ENCODE peak calls at places on chromosomes 16 and 17, in seven cellular contexts. D, A, G, H, J, F and Y are unnamed samples. For H3K27me3, the result is how much of the 10 kb centered on the place peaks cover.

GRCh38 chr16:7231762-7232161 is 100.9 kb upstream of the RBFOX1 start:
- DNase-seq in D (no peak), A (no peak), G (no peak), H (no peak), J (no peak), F (no peak), Y (no peak)

GRCh38 chr17:60223456-60223855 is 73.7 kb downstream of the CA4 start:
- DNase-seq in D (no peak), A (no peak), G (no peak), H (no peak), J (no peak), F (no peak), Y (no peak)

GRCh38 chr17:79558573-79558900 is 52.3 kb downstream of the RBFOX3 start:
- DNase-seq in D (no peak), A (no peak), G (no peak), H (no peak), J (no peak), F (no peak), Y (no peak)

GRCh38 chr16:70158261-70158939 is 15.2 kb upstream of the CLEC18C start:
- DNase-seq in D (no peak), A (no peak), G (no peak), H (peak), J (no peak), F (no peak), Y (peak)

GRCh38 chr17:36578671-36579070 is 13.0 kb upstream of the DHRS11 start:
- DNase-seq in D (no peak), A (peak), G (peak), H (no peak), J (no peak), F (no peak), Y (no peak)

GRCh38 chr16:79843631-79844043 is 243.1 kb upstream of the MAF start:
- DNase-seq in D (no peak), A (no peak), G (no peak), H (no peak), J (no peak), F (no peak), Y (no peak)

GRCh38 chr17:38871247-38871991 is 1.6 kb downstream of the LASP1 start:
- DNase-seq in D (peak), A (peak), G (peak), H (no peak), J (peak), F (no peak), Y (peak)

GRCh38 chr17:74392848-74393247 is 25.5 kb downstream of the GPR142 start:
- DNase-seq in D (no peak), A (no peak), G (no peak), H (no peak), J (no peak), F (no peak), Y (peak)

GRCh38 chr17:61837175-61838051 is 25.9 kb downstream of the BRIP1 start:
- DNase-seq in D (peak), A (peak), G (peak), H (peak), J (peak), F (peak), Y (peak)

GRCh38 chr17:32964541-32964940 is 27.1 kb upstream of the SPACA3 start:
- DNase-seq in D (no peak), A (no peak), G (no peak), H (no peak), J (no peak), F (no peak), Y (no peak)

GRCh38 chr16:11602321-11602720 is 15.6 kb upstream of the LITAF start:
- DNase-seq in D (no peak), A (no peak), G (no peak), H (no peak), J (no peak), F (no peak), Y (no peak)

GRCh38 chr17:64694207-64694606 is 32.1 kb upstream of the SMURF2 start:
- DNase-seq in D (no peak), A (peak), G (peak), H (no peak), J (no peak), F (peak), Y (no peak)

GRCh38 chr16:26985100-26986065 is 81.3 kb upstream of the C16orf82 start:
- DNase-seq in D (no peak), A (no peak), G (no peak), H (no peak), J (no peak), F (no peak), Y (peak)

GRCh38 chr16:50928065-50928464 is 186.2 kb downstream of the CYLD start:
- DNase-seq in D (no peak), A (no peak), G (no peak), H (no peak), J (no peak), F (no peak), Y (no peak)

GRCh38 chr16:68644715-68645493 is at the start of gene CDH3:
- DNase-seq in D (no peak), A (peak), G (no peak), H (peak), J (peak), F (peak), Y (peak)

GRCh38 chr17:73938706-73939105 is 264.8 kb upstream of the RPL38 start:
- DNase-seq in D (no peak), A (no peak), G (no peak), H (no peak), J (no peak), F (no peak), Y (peak)

GRCh38 chr16:51382215-51382614 is 231.1 kb upstream of the SALL1 start:
- DNase-seq in D (no peak), A (no peak), G (no peak), H (no peak), J (no peak), F (no peak), Y (no peak)

GRCh38 chr16:85293899-85294642 is 181.8 kb upstream of the CIBAR2 start:
- DNase-seq in D (no peak), A (no peak), G (no peak), H (no peak), J (no peak), F (no peak), Y (no peak)

GRCh38 chr17:9432867-9433495 is 142.6 kb downstream of the STX8 start:
- DNase-seq in D (peak), A (peak), G (peak), H (no peak), J (no peak), F (no peak), Y (peak)

GRCh38 chr17:43324205-43324893 is 74.4 kb upstream of the ARL4D start:
- DNase-seq in D (peak), A (no peak), G (no peak), H (no peak), J (peak), F (no peak), Y (peak)

GRCh38 chr17:4625181-4625601 is 16.3 kb downstream of the ALOX15 start:
- DNase-seq in D (no peak), A (peak), G (peak), H (no peak), J (no peak), F (no peak), Y (no peak)

GRCh38 chr16:21994856-21995465 is 6.0 kb downstream of the PDZD9 start:
- DNase-seq in D (no peak), A (no peak), G (no peak), H (no peak), J (no peak), F (no peak), Y (no peak)

GRCh38 chr17:38741853-38742421 is 6.2 kb downstream of the PCGF2 start:
- DNase-seq in D (no peak), A (peak), G (no peak), H (peak), J (no peak), F (no peak), Y (no peak)

GRCh38 chr17:30366536-30366935 is 12.2 kb upstream of the CPD start:
- DNase-seq in D (no peak), A (no peak), G (no peak), H (no peak), J (no peak), F (no peak), Y (no peak)

GRCh38 chr17:32123782-32124181 is 18.5 kb upstream of the RHOT1 start:
- DNase-seq in D (no peak), A (no peak), G (peak), H (no peak), J (no peak), F (no peak), Y (no peak)

GRCh38 chr17:63832455-63832854 is 5.0 kb upstream of the FTSJ3 start:
- DNase-seq in D (no peak), A (no peak), G (no peak), H (no peak), J (no peak), F (no peak), Y (no peak)

GRCh38 chr16:12462690-12463646 is 340.7 kb downstream of the CPPED1 start:
- DNase-seq in D (no peak), A (peak), G (peak), H (no peak), J (no peak), F (no peak), Y (no peak)

GRCh38 chr17:57482657-57483056 is 226.3 kb downstream of the MSI2 start:
- DNase-seq in D (no peak), A (peak), G (peak), H (no peak), J (no peak), F (no peak), Y (no peak)

GRCh38 chr17:38919316-38920078 is 5.9 kb upstream of the LASP1NB start:
- DNase-seq in D (no peak), A (no peak), G (no peak), H (no peak), J (no peak), F (no peak), Y (peak)

GRCh38 chr16:79601092-79601977 is 798 bp upstream of the MAF start:
- DNase-seq in D (peak), A (peak), G (no peak), H (peak), J (peak), F (no peak), Y (peak)

GRCh38 chr16:28181557-28181914 is 30.2 kb downstream of the XPO6 start:
- DNase-seq in D (no peak), A (peak), G (peak), H (no peak), J (no peak), F (peak), Y (peak)

GRCh38 chr16:70697601-70698170 is 11.8 kb upstream of the MTSS2 start:
- DNase-seq in D (no peak), A (peak), G (no peak), H (no peak), J (no peak), F (no peak), Y (no peak)

GRCh38 chr16:53530046-53530445 is 27.0 kb upstream of the AKTIP start:
- DNase-seq in D (no peak), A (no peak), G (no peak), H (peak), J (no peak), F (no peak), Y (no peak)

GRCh38 chr17:62892870-62893338 is 73.1 kb upstream of the TANC2 start:
- DNase-seq in D (no peak), A (peak), G (peak), H (no peak), J (no peak), F (no peak), Y (peak)

GRCh38 chr16:86639354-86639753 is 61.0 kb downstream of the FOXL1 start:
- DNase-seq in D (no peak), A (no peak), G (no peak), H (no peak), J (no peak), F (no peak), Y (no peak)

GRCh38 chr16:86640265-86640843 is 62.0 kb downstream of the FOXL1 start:
- DNase-seq in D (no peak), A (no peak), G (no peak), H (no peak), J (no peak), F (no peak), Y (no peak)

GRCh38 chr16:86637744-86638143 is 59.4 kb downstream of the FOXL1 start:
- DNase-seq in D (no peak), A (no peak), G (no peak), H (no peak), J (no peak), F (no peak), Y (no peak)

GRCh38 chr16:86635926-86636325 is 57.6 kb downstream of the FOXL1 start:
- DNase-seq in D (no peak), A (no peak), G (no peak), H (no peak), J (no peak), F (no peak), Y (no peak)

DNA sequence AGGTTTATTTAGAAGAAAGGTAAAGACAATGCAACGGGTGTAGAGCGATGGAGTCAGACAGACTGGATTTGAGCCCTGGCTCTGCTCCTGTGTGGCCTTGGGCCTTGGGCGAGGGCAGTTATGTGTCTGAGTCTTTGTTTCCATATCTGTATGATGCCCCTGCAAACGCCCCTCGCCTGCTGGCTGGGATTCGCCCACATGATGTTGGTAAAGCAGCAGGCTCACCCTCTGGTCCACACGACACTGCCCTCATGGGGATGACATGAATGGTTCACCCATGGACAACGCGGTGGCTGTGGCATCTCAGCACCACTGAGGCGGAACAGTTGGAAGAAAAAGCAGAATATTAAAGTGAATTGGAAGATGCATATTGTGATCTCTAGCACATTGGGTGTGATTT is 60.3 kb downstream of the FOXL1 start:
- DNase-seq in D (no peak), A (no peak), G (no peak), H (no peak), J (no peak), F (no peak), Y (no peak)
- H3K9ac ChIP-seq in D (no peak), A (no peak), G (no peak), H (no peak), J (no peak), F (no peak), Y (no peak)

DNA sequence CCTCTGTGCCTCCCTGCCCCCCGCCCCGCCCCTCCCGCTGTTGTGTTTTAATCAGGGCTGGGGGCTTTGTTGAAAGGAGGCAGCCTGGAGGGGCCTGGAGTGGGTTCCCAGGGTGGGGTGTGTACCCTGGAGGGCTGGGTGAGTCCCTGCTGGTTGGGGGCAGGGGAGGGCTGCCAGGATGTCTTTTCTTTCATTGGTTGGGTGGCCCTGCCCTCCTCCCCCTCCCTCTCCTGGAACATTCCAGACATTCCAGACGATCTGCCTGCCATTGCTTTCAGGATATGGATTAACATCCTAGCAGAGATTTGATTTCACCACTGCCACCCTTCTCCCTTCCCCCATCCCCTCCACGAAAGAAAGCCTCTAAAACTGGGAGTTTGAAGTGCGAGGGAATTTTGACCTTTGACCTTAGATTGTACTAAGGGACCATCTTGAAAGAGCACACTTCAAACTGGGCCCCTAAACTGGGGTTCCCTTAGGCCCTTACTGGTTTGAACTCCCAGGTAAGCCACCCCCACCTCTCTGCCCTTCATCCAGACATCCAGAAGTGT is 25.3 kb downstream of the IGF2BP1 start:
- DNase-seq in D (no peak), A (no peak), G (peak), H (no peak), J (peak), F (no peak), Y (peak)
- H3K27ac ChIP-seq in D (no peak), A (peak), G (peak), H (no peak), J (peak), F (no peak), Y (peak)

DNA sequence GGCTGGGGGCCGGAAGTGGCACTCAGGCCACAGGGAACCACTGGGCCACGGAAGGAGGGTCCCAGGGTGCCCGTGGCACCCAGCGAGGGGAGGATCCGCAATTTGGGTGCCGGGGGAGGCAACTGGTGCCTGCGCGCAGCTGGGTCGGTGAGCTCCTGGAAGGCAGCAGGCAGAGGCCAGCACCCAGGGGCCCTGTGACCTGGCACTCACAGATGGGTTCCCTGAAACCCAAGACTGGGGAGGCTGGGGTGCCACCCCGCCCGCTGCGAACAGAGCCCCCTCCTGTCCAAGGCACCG is 663 bp downstream of the SSTR5 start:
- DNase-seq in D (no peak), A (no peak), G (no peak), H (no peak), J (no peak), F (no peak), Y (no peak)
- H3K27me3 ChIP-seq in D (half or more), A (under half), G (half or more), H (half or more), J (half or more), F (under half), Y (under half)

DNA sequence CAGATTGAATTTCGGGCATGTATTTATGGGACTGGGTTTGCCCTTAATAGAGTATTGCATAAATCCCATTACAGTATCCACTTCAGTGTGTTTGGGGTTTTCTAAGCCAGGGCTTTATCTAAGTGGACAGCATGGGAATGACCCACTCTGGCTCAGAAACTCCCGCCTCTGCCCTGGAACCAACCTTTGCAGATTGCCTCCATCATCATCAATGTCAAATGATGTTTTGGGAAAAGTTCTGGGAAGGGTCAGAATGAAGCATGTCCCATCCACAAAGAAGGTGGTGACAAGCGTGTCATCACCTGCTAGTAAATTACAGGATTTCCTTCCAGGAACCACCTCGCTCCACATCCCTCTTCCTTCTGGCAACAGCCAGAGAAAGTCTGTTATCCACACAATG is 36.8 kb downstream of the XYLT1 start:
- DNase-seq in D (no peak), A (no peak), G (no peak), H (no peak), J (no peak), F (no peak), Y (no peak)
- H3K9ac ChIP-seq in D (no peak), A (no peak), G (no peak), H (no peak), J (no peak), F (no peak), Y (no peak)

GRCh38 chr17:66441012-66441703 is 138.7 kb downstream of the PRKCA start:
- DNase-seq in D (peak), A (peak), G (no peak), H (no peak), J (no peak), F (no peak), Y (no peak)
- H3K27ac ChIP-seq in D (peak), A (no peak), G (no peak), H (no peak), J (no peak), F (no peak), Y (no peak)

GRCh38 chr16:49281481-49281842 is at the start of gene CBLN1:
- DNase-seq in D (no peak), A (no peak), G (no peak), H (no peak), J (no peak), F (no peak), Y (no peak)
- H3K27me3 ChIP-seq in D (under half), A (half or more), G (half or more), H (under half), J (half or more), F (under half), Y (half or more)

GRCh38 chr16:2210386-2211365 is at the start of gene BRICD5:
- DNase-seq in D (no peak), A (no peak), G (peak), H (no peak), J (no peak), F (no peak), Y (peak)

GRCh38 chr16:2214721-2214970 is at the start of gene PGP:
- DNase-seq in D (no peak), A (no peak), G (no peak), H (no peak), J (no peak), F (no peak), Y (no peak)

GRCh38 chr16:2213817-2214720 is 571 bp downstream of the PGP start:
- DNase-seq in D (no peak), A (peak), G (no peak), H (peak), J (peak), F (no peak), Y (no peak)

GRCh38 chr16:2211923-2212347 is 1.3 kb upstream of the BRICD5 start:
- DNase-seq in D (no peak), A (no peak), G (no peak), H (no peak), J (no peak), F (no peak), Y (no peak)

GRCh38 chr16:2212362-2213324 is 2.0 kb upstream of the BRICD5 start:
- DNase-seq in D (no peak), A (no peak), G (no peak), H (no peak), J (no peak), F (no peak), Y (no peak)
- H3K9ac ChIP-seq in D (peak), A (peak), G (peak), H (peak), J (peak), F (peak), Y (peak)

GRCh38 chr17:77160032-77160876 is 19.5 kb downstream of the SEC14L1 start:
- DNase-seq in D (no peak), A (no peak), G (no peak), H (no peak), J (no peak), F (no peak), Y (no peak)
- H3K27ac ChIP-seq in D (peak), A (no peak), G (no peak), H (peak), J (peak), F (no peak), Y (no peak)

GRCh38 chr17:17797119-17797809 is 39.5 kb downstream of the SREBF1 start:
- DNase-seq in D (no peak), A (no peak), G (no peak), H (no peak), J (no peak), F (no peak), Y (no peak)
- H3K27me3 ChIP-seq in D (under half), A (under half), G (under half), H (under half), J (under half), F (under half), Y (under half)

DNA sequence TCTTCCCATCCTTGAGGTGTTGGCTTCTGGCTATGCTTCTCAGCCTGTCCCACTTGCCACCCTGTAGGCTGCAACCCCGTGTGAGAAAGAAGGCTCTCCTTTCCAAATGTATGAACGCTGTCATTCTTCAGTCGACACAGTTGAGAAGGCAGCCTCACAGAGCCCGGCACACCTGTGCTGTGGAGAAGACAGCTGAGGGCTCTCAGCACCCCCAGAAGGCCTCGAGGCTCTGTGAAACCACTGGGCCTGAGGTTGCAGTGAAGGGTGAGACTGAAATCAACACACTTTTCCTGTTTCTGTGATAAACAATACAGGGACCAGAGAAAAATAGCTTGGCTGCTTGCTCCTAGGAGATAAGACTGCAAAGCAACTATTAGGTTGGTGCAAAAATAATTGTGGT is 4.9 kb upstream of the ANKRD40CL start:
- DNase-seq in D (peak), A (no peak), G (no peak), H (no peak), J (no peak), F (no peak), Y (peak)
- H3K9ac ChIP-seq in D (no peak), A (no peak), G (no peak), H (no peak), J (no peak), F (no peak), Y (no peak)